ENCODE peak calls at places on chromosomes 7 and 10, in five cellular contexts. R is foreskin fibroblast; I is psoas muscle; C is CD4-positive, alpha-beta T cell; D is prostate gland. J is an unnamed sample.

GRCh38 chr7:12458520-12459131 is 55.0 kb upstream of the VWDE start:
- DNase-seq in R (peak), I (no peak), C (no peak), D (no peak), J (peak)

GRCh38 chr10:83195021-83195420 is 944.3 kb upstream of the GHITM start:
- DNase-seq in R (no peak), I (no peak), C (no peak), D (no peak), J (no peak)

GRCh38 chr7:101959342-101959741 is 141.9 kb downstream of the CUX1 start:
- DNase-seq in R (no peak), I (no peak), C (no peak), D (no peak), J (no peak)

GRCh38 chr10:128631801-128632241 is 505.6 kb upstream of the MKI67 start:
- DNase-seq in R (no peak), I (no peak), C (no peak), D (no peak), J (peak)

GRCh38 chr10:30529373-30529998 is 95.5 kb downstream of the MAP3K8 start:
- DNase-seq in R (no peak), I (peak), C (peak), D (peak), J (no peak)

GRCh38 chr7:157717211-157718174 is 380.7 kb downstream of the DNAJB6 start:
- DNase-seq in R (no peak), I (no peak), C (no peak), D (no peak), J (no peak)

GRCh38 chr10:113273151-113273876 is 279.5 kb upstream of the HABP2 start:
- DNase-seq in R (peak), I (peak), C (no peak), D (no peak), J (no peak)

GRCh38 chr10:129057856-129058663 is 409.0 kb upstream of the MGMT start:
- DNase-seq in R (no peak), I (no peak), C (no peak), D (no peak), J (no peak)

GRCh38 chr10:306007-306406 is 170.8 kb downstream of the ZMYND11 start:
- DNase-seq in R (peak), I (no peak), C (no peak), D (no peak), J (no peak)

GRCh38 chr10:69655124-69655867 is 25.2 kb downstream of the FAM241B start:
- DNase-seq in R (no peak), I (peak), C (no peak), D (no peak), J (no peak)

GRCh38 chr7:73482746-73483145 is 39.3 kb downstream of the BAZ1B start:
- DNase-seq in R (no peak), I (no peak), C (no peak), D (no peak), J (no peak)

GRCh38 chr10:15361131-15361530 is 10.0 kb downstream of the FAM171A1 start:
- DNase-seq in R (no peak), I (no peak), C (no peak), D (no peak), J (no peak)

GRCh38 chr10:66931949-66932343 is 6.1 kb downstream of the LRRTM3 start:
- DNase-seq in R (no peak), I (no peak), C (no peak), D (no peak), J (no peak)

GRCh38 chr10:124005991-124006392 is 87.4 kb downstream of the CHST15 start:
- DNase-seq in R (no peak), I (no peak), C (no peak), D (no peak), J (peak)

GRCh38 chr10:129709101-129709500 is 242.1 kb downstream of the MGMT start:
- DNase-seq in R (no peak), I (no peak), C (no peak), D (no peak), J (no peak)

GRCh38 chr10:62637249-62638061 is 167.1 kb upstream of the ADO start:
- DNase-seq in R (peak), I (no peak), C (peak), D (no peak), J (peak)

GRCh38 chr10:123922126-123922525 is 30.5 kb upstream of the CPXM2 start:
- DNase-seq in R (no peak), I (no peak), C (no peak), D (no peak), J (no peak)

GRCh38 chr7:85823379-85823778 is 636.5 kb upstream of the SEMA3D start:
- DNase-seq in R (peak), I (no peak), C (no peak), D (no peak), J (no peak)

GRCh38 chr10:51297438-51297837 is 223.2 kb downstream of the PRKG1 start:
- DNase-seq in R (peak), I (no peak), C (no peak), D (no peak), J (peak)

GRCh38 chr7:44959433-44959951 is 19.3 kb downstream of the MYO1G start:
- DNase-seq in R (peak), I (no peak), C (no peak), D (no peak), J (no peak)

GRCh38 chr7:34133983-34134782 is 228.8 kb downstream of the BMPER start:
- DNase-seq in R (peak), I (peak), C (no peak), D (peak), J (peak)

GRCh38 chr7:107387077-107387476 is 82.8 kb upstream of the GPR22 start:
- DNase-seq in R (peak), I (peak), C (no peak), D (no peak), J (peak)

GRCh38 chr10:93313798-93314197 is 168.3 kb downstream of the MYOF start:
- DNase-seq in R (no peak), I (no peak), C (no peak), D (no peak), J (no peak)

GRCh38 chr10:49298990-49299815 is at the start of gene C10orf71:
- DNase-seq in R (no peak), I (peak), C (no peak), D (no peak), J (peak)

GRCh38 chr7:137619181-137619580 is 227.6 kb downstream of the DGKI start:
- DNase-seq in R (no peak), I (no peak), C (no peak), D (no peak), J (no peak)

GRCh38 chr10:92734288-92734687 is 44.5 kb downstream of the HHEX start:
- DNase-seq in R (no peak), I (no peak), C (no peak), D (no peak), J (no peak)

GRCh38 chr10:47145290-47145934 is 154.6 kb upstream of the GDF10 start:
- DNase-seq in R (no peak), I (no peak), C (no peak), D (no peak), J (no peak)

GRCh38 chr7:155710035-155710434 is 65.6 kb downstream of the RBM33 start:
- DNase-seq in R (no peak), I (no peak), C (no peak), D (no peak), J (no peak)

GRCh38 chr10:3382092-3382491 is 209.5 kb upstream of the PITRM1 start:
- DNase-seq in R (no peak), I (no peak), C (no peak), D (no peak), J (no peak)

GRCh38 chr10:133334495-133335237 is 2.0 kb downstream of the CALY start:
- DNase-seq in R (peak), I (peak), C (no peak), D (no peak), J (no peak)

GRCh38 chr10:78950656-78951587 is 117.8 kb upstream of the ZMIZ1 start:
- DNase-seq in R (no peak), I (no peak), C (no peak), D (peak), J (peak)

GRCh38 chr7:10571759-10572158 is 401.9 kb upstream of the PHF14 start:
- DNase-seq in R (no peak), I (no peak), C (no peak), D (no peak), J (no peak)

GRCh38 chr10:58952747-58953466 is 223.5 kb upstream of the PHYHIPL start:
- DNase-seq in R (peak), I (no peak), C (no peak), D (peak), J (peak)

GRCh38 chr7:158783595-158783994 is 45.7 kb downstream of the ESYT2 start:
- DNase-seq in R (no peak), I (no peak), C (no peak), D (no peak), J (no peak)

GRCh38 chr7:158781217-158781975 is 47.9 kb downstream of the ESYT2 start:
- DNase-seq in R (no peak), I (no peak), C (no peak), D (no peak), J (no peak)

GRCh38 chr7:158784270-158784669 is 45.0 kb downstream of the ESYT2 start:
- DNase-seq in R (peak), I (no peak), C (no peak), D (no peak), J (peak)

GRCh38 chr7:158781976-158782637 is 47.2 kb downstream of the ESYT2 start:
- DNase-seq in R (no peak), I (no peak), C (no peak), D (no peak), J (no peak)

DNA sequence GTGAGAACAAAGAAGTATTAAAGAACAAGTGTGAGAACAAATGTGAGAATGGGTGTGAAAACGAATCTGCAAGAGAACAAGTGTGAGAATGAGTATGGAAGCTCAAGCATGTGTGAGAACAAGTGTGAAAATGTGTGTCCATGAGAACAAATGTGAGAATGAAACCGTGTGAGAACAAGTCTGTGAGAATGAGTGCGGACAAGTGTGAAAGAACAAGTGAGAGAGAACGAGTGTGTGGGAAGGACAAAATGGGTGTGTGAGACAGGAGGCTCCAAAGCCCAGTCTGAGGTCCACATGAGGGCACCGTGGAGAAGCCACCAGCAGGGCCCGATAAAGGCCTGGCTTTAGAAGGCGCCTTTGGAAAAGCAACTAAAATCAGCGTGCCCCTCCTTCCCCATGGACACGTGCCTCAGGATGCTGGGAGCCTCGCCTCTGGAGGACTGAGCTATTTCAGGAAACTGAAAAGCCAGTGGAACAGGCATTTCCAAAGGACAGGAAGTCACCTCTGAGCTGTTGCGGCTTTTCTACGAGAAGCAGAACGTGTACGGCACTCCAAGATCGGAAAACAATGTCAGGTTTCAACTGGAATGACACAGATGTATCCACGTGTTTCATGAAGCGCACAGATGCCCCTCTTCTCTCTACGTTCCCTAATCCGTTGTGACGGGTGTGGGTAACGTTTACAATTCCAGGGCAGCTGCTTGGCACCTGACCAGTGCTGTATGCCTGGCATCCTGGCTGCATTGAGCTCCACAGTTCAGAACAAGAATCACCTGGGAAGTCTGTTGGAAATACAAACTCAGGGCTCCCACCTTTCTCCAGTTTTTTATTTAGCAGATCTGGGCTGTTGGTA is 46.4 kb downstream of the ESYT2 start:
- DNase-seq in R (peak), I (peak), C (no peak), D (no peak), J (peak)
- TF ChIP-seq CTCF in R (peak), I (peak), C (no peak), D (no peak), J (peak)

GRCh38 chr10:44880090-44880715 is 30.9 kb upstream of the TMEM72 start:
- DNase-seq in R (no peak), I (no peak), C (no peak), D (no peak), J (no peak)

GRCh38 chr10:44879531-44879899 is 31.6 kb upstream of the TMEM72 start:
- DNase-seq in R (no peak), I (peak), C (no peak), D (no peak), J (no peak)

GRCh38 chr10:44881639-44882038 is 29.5 kb upstream of the TMEM72 start:
- DNase-seq in R (no peak), I (no peak), C (no peak), D (no peak), J (no peak)

GRCh38 chr10:44882146-44882720 is 28.9 kb upstream of the TMEM72 start:
- DNase-seq in R (no peak), I (no peak), C (no peak), D (peak), J (no peak)

GRCh38 chr10:44878704-44879530 is 32.2 kb upstream of the TMEM72 start:
- DNase-seq in R (peak), I (peak), C (peak), D (peak), J (peak)
- TF ChIP-seq CTCF in R (no peak), I (no peak), C (no peak), D (no peak), J (peak)

GRCh38 chr10:63865210-63865609 is 344.0 kb downstream of the REEP3 start:
- DNase-seq in R (no peak), I (no peak), C (no peak), D (no peak), J (no peak)

GRCh38 chr10:63862860-63863259 is 341.7 kb downstream of the REEP3 start:
- DNase-seq in R (no peak), I (no peak), C (no peak), D (no peak), J (no peak)

GRCh38 chr10:63866075-63866746 is 345.0 kb downstream of the REEP3 start:
- DNase-seq in R (peak), I (no peak), C (peak), D (peak), J (peak)

DNA sequence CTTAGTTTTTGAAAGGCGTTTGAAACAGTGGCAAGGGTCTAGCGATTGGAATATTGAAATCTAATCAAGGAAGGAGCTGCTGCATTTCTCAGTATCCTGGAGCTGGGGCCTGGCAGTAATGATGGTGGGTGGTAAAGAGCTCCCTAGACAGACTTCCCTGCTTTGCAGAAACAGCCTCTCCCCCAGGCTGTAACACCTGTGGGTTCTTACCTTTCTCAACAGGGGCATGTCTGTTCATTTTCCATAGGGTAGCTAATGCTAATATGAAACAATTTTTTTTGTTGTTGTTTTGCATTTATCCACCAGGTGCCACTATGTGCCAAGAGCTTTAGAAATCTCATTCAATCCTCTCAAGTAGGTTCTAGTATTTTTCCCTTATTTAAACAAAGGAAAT is 345.5 kb downstream of the REEP3 start:
- DNase-seq in R (peak), I (no peak), C (no peak), D (no peak), J (peak)
- TF ChIP-seq CTCF in R (no peak), I (no peak), C (peak), D (no peak), J (no peak)

DNA sequence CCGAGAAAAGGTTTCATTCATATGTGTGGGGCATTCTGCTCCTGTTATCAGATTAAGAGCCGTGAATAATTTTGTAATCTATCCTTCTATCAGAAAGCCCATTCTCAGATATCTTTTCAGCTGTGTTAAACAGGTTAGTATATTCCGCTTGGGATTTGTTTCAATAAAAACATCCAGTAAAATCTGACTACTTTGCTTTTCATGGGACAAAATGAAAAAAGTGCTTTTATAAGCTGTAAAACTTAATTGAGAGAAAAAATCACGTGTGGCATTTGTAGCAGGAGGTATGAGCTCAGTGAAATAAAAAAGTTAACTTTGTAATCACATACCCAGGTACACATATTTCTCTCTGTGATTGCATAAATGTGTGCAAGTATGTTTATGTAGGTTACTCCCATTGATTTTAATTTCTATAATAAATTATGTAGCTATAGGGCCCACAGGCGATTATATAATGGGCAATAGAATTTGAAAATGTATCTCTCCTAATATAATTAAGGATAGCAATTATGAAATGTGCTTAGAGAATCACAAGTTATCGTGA is 3.9 kb downstream of the MET start:
- DNase-seq in R (no peak), I (no peak), C (no peak), D (no peak), J (no peak)
- TF ChIP-seq CTCF in R (no peak), I (no peak), C (no peak), D (no peak), J (no peak)

DNA sequence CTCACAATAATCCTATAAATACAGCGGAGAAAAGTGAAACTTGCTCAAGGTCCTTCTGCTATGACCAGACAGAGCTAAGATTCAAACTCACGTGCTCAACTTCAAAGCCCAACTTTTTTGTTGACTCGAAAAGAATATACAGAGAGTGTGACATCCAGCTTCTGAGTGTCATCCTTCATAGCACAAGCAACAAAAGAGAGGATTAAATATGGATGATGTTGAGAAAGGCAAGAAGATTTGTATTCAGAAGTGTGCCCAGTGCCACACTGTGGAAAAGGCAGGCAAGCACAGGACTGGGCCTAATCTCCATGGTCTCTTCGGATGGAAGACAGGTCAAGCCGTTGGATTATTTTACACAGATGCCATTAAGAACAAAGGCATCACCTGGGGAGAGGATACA is 2.1 kb upstream of the FAM3C start:
- DNase-seq in R (peak), I (no peak), C (no peak), D (no peak), J (no peak)
- TF ChIP-seq CTCF in R (peak), I (no peak), C (no peak), D (no peak), J (peak)

GRCh38 chr7:127447326-127447945 is 54.9 kb upstream of the ZNF800 start:
- DNase-seq in R (peak), I (no peak), C (peak), D (no peak), J (peak)
- TF ChIP-seq CTCF in R (peak), I (peak), C (peak), D (no peak), J (peak)

GRCh38 chr7:134612197-134612596 is 34.5 kb upstream of the BPGM start:
- DNase-seq in R (no peak), I (no peak), C (no peak), D (no peak), J (no peak)
- TF ChIP-seq CTCF in R (no peak), I (no peak), C (no peak), D (no peak), J (no peak)

DNA sequence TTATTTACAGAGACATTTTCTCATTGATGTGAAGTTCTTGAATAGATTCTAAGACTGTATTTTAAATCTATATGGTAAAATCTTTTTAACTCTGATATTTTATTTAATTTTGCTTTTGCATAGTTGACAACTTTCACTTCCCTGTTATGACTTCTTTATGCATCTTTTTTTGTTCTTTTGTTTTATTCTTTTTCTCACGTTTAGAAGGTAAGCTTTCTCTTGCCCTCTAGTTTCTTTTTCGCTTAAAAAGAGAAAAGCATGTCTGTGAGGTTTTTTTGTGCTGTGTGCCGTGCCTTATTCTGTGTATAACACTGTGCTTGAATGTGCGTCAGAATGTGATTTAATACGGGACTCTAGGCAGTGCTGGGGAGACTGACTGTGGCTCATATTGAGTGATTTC is 74.7 kb downstream of the AP3M1 start:
- DNase-seq in R (no peak), I (no peak), C (no peak), D (no peak), J (no peak)
- TF ChIP-seq CTCF in R (no peak), I (no peak), C (no peak), D (no peak), J (no peak)

GRCh38 chr7:53214463-53214862 is 179.0 kb downstream of the POM121L12 start:
- DNase-seq in R (no peak), I (no peak), C (no peak), D (no peak), J (no peak)

DNA sequence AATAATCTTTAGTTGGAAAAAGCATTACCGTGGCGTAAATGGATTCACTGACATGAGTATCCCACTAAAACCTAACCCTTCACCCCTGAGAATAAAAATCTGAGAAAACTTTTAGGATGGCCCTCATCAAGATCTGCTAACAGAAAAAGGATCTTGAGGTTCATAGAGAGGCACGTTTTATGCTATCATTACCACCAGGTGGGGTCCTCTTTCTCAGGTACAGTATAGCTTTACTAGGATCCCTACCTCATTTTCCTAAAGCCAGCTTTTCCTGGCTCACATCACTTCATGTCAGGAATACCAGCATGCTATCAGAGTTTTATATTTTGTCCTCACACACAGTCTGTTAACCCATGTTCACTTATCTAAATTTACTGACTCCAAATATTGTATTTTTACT is 173.7 kb downstream of the POM121L12 start:
- DNase-seq in R (no peak), I (no peak), C (no peak), D (no peak), J (no peak)
- TF ChIP-seq CTCF in R (no peak), I (no peak), C (no peak), D (no peak), J (no peak)